ENCODE peak calls at places on chromosomes 4 and X, in nine cellular contexts. One of them, this sample, is unnamed.

GRCh38 chrX:8864151-8864550 is 63.0 kb upstream of the FAM9A start:
- DNase-seq in immature natural killer cell: no peak
- DNase-seq in MCF 10A: no peak
- DNase-seq in activated CD4-positive, alpha-beta T cell treated with anti-CD3 and anti-CD28 coated beads, Interleukin-2, amount 10 ng/mL, durations not matched to agents 7 days and 5 days: no peak
- DNase-seq in GM04504: no peak
- DNase-seq in GM12865: no peak
- DNase-seq in GDM1: no peak
- DNase-seq in stimulated activated naive CD8-positive, alpha-beta T cell treated with anti-CD3 and anti-CD28 coated beads, Interleukin-15, amount 100 ng/mL, for 72 hours: no peak
- DNase-seq in DMS 273 treated with DMSO at 0.1 percent for 48 hours: no peak
- DNase-seq in this sample: peak

GRCh38 chrX:11100281-11101035 is 10.7 kb upstream of the HCCS start:
- DNase-seq in immature natural killer cell: no peak
- DNase-seq in MCF 10A: peak
- DNase-seq in activated CD4-positive, alpha-beta T cell treated with anti-CD3 and anti-CD28 coated beads, Interleukin-2, amount 10 ng/mL, durations not matched to agents 7 days and 5 days: no peak
- DNase-seq in GM04504: peak
- DNase-seq in GM12865: no peak
- DNase-seq in GDM1: no peak
- DNase-seq in stimulated activated naive CD8-positive, alpha-beta T cell treated with anti-CD3 and anti-CD28 coated beads, Interleukin-15, amount 100 ng/mL, for 72 hours: no peak
- DNase-seq in DMS 273 treated with DMSO at 0.1 percent for 48 hours: peak
- DNase-seq in this sample: peak

GRCh38 chr4:109185951-109186350 is 116.5 kb downstream of the COL25A1 start:
- DNase-seq in immature natural killer cell: no peak
- DNase-seq in MCF 10A: no peak
- DNase-seq in activated CD4-positive, alpha-beta T cell treated with anti-CD3 and anti-CD28 coated beads, Interleukin-2, amount 10 ng/mL, durations not matched to agents 7 days and 5 days: no peak
- DNase-seq in GM04504: no peak
- DNase-seq in GM12865: no peak
- DNase-seq in GDM1: no peak
- DNase-seq in stimulated activated naive CD8-positive, alpha-beta T cell treated with anti-CD3 and anti-CD28 coated beads, Interleukin-15, amount 100 ng/mL, for 72 hours: no peak
- DNase-seq in DMS 273 treated with DMSO at 0.1 percent for 48 hours: no peak
- DNase-seq in this sample: no peak

GRCh38 chr4:43251760-43252317 is 359.3 kb downstream of the GRXCR1 start:
- DNase-seq in immature natural killer cell: no peak
- DNase-seq in MCF 10A: peak
- DNase-seq in activated CD4-positive, alpha-beta T cell treated with anti-CD3 and anti-CD28 coated beads, Interleukin-2, amount 10 ng/mL, durations not matched to agents 7 days and 5 days: no peak
- DNase-seq in GM04504: no peak
- DNase-seq in GM12865: peak
- DNase-seq in GDM1: no peak
- DNase-seq in stimulated activated naive CD8-positive, alpha-beta T cell treated with anti-CD3 and anti-CD28 coated beads, Interleukin-15, amount 100 ng/mL, for 72 hours: no peak
- DNase-seq in DMS 273 treated with DMSO at 0.1 percent for 48 hours: no peak
- DNase-seq in this sample: no peak

GRCh38 chr4:34323549-34324325 is 1920.6 kb downstream of the ARAP2 start:
- DNase-seq in immature natural killer cell: no peak
- DNase-seq in MCF 10A: no peak
- DNase-seq in activated CD4-positive, alpha-beta T cell treated with anti-CD3 and anti-CD28 coated beads, Interleukin-2, amount 10 ng/mL, durations not matched to agents 7 days and 5 days: no peak
- DNase-seq in GM04504: no peak
- DNase-seq in GM12865: no peak
- DNase-seq in GDM1: no peak
- DNase-seq in stimulated activated naive CD8-positive, alpha-beta T cell treated with anti-CD3 and anti-CD28 coated beads, Interleukin-15, amount 100 ng/mL, for 72 hours: no peak
- DNase-seq in DMS 273 treated with DMSO at 0.1 percent for 48 hours: no peak
- DNase-seq in this sample: no peak

GRCh38 chr4:114078636-114079035 is 99.2 kb upstream of the ARSJ start:
- DNase-seq in immature natural killer cell: no peak
- DNase-seq in MCF 10A: no peak
- DNase-seq in activated CD4-positive, alpha-beta T cell treated with anti-CD3 and anti-CD28 coated beads, Interleukin-2, amount 10 ng/mL, durations not matched to agents 7 days and 5 days: no peak
- DNase-seq in GM04504: no peak
- DNase-seq in GM12865: no peak
- DNase-seq in GDM1: no peak
- DNase-seq in stimulated activated naive CD8-positive, alpha-beta T cell treated with anti-CD3 and anti-CD28 coated beads, Interleukin-15, amount 100 ng/mL, for 72 hours: no peak
- DNase-seq in DMS 273 treated with DMSO at 0.1 percent for 48 hours: no peak
- DNase-seq in this sample: peak

GRCh38 chrX:18674417-18674787 is 2.5 kb upstream of the RS1 start:
- DNase-seq in immature natural killer cell: no peak
- DNase-seq in MCF 10A: no peak
- DNase-seq in activated CD4-positive, alpha-beta T cell treated with anti-CD3 and anti-CD28 coated beads, Interleukin-2, amount 10 ng/mL, durations not matched to agents 7 days and 5 days: peak
- DNase-seq in GM04504: no peak
- DNase-seq in GM12865: no peak
- DNase-seq in GDM1: no peak
- DNase-seq in stimulated activated naive CD8-positive, alpha-beta T cell treated with anti-CD3 and anti-CD28 coated beads, Interleukin-15, amount 100 ng/mL, for 72 hours: peak
- DNase-seq in DMS 273 treated with DMSO at 0.1 percent for 48 hours: no peak
- DNase-seq in this sample: no peak

GRCh38 chrX:103399744-103400143 is 23.4 kb downstream of the BEX3 start:
- DNase-seq in immature natural killer cell: no peak
- DNase-seq in MCF 10A: peak
- DNase-seq in activated CD4-positive, alpha-beta T cell treated with anti-CD3 and anti-CD28 coated beads, Interleukin-2, amount 10 ng/mL, durations not matched to agents 7 days and 5 days: no peak
- DNase-seq in GM04504: no peak
- DNase-seq in GM12865: no peak
- DNase-seq in GDM1: no peak
- DNase-seq in stimulated activated naive CD8-positive, alpha-beta T cell treated with anti-CD3 and anti-CD28 coated beads, Interleukin-15, amount 100 ng/mL, for 72 hours: no peak
- DNase-seq in DMS 273 treated with DMSO at 0.1 percent for 48 hours: no peak
- DNase-seq in this sample: no peak

GRCh38 chrX:109638158-109638557 is 13.2 kb upstream of the KCNE5 start:
- DNase-seq in immature natural killer cell: no peak
- DNase-seq in MCF 10A: no peak
- DNase-seq in activated CD4-positive, alpha-beta T cell treated with anti-CD3 and anti-CD28 coated beads, Interleukin-2, amount 10 ng/mL, durations not matched to agents 7 days and 5 days: no peak
- DNase-seq in GM04504: no peak
- DNase-seq in GM12865: no peak
- DNase-seq in GDM1: no peak
- DNase-seq in stimulated activated naive CD8-positive, alpha-beta T cell treated with anti-CD3 and anti-CD28 coated beads, Interleukin-15, amount 100 ng/mL, for 72 hours: no peak
- DNase-seq in DMS 273 treated with DMSO at 0.1 percent for 48 hours: no peak
- DNase-seq in this sample: no peak

GRCh38 chr4:120731561-120731960 is 191.0 kb downstream of the PRDM5 start:
- DNase-seq in immature natural killer cell: no peak
- DNase-seq in MCF 10A: no peak
- DNase-seq in activated CD4-positive, alpha-beta T cell treated with anti-CD3 and anti-CD28 coated beads, Interleukin-2, amount 10 ng/mL, durations not matched to agents 7 days and 5 days: no peak
- DNase-seq in GM04504: peak
- DNase-seq in GM12865: no peak
- DNase-seq in GDM1: no peak
- DNase-seq in stimulated activated naive CD8-positive, alpha-beta T cell treated with anti-CD3 and anti-CD28 coated beads, Interleukin-15, amount 100 ng/mL, for 72 hours: no peak
- DNase-seq in DMS 273 treated with DMSO at 0.1 percent for 48 hours: no peak
- DNase-seq in this sample: no peak

GRCh38 chr4:75514949-75515612 is 808 bp downstream of the THAP6 start:
- DNase-seq in immature natural killer cell: peak
- DNase-seq in MCF 10A: peak
- DNase-seq in activated CD4-positive, alpha-beta T cell treated with anti-CD3 and anti-CD28 coated beads, Interleukin-2, amount 10 ng/mL, durations not matched to agents 7 days and 5 days: peak
- DNase-seq in GM04504: no peak
- DNase-seq in GM12865: peak
- DNase-seq in GDM1: no peak
- DNase-seq in stimulated activated naive CD8-positive, alpha-beta T cell treated with anti-CD3 and anti-CD28 coated beads, Interleukin-15, amount 100 ng/mL, for 72 hours: no peak
- DNase-seq in DMS 273 treated with DMSO at 0.1 percent for 48 hours: no peak
- DNase-seq in this sample: no peak

GRCh38 chr4:174156239-174156826 is 127.1 kb downstream of the FBXO8 start:
- DNase-seq in immature natural killer cell: no peak
- DNase-seq in MCF 10A: peak
- DNase-seq in activated CD4-positive, alpha-beta T cell treated with anti-CD3 and anti-CD28 coated beads, Interleukin-2, amount 10 ng/mL, durations not matched to agents 7 days and 5 days: no peak
- DNase-seq in GM04504: peak
- DNase-seq in GM12865: peak
- DNase-seq in GDM1: peak
- DNase-seq in stimulated activated naive CD8-positive, alpha-beta T cell treated with anti-CD3 and anti-CD28 coated beads, Interleukin-15, amount 100 ng/mL, for 72 hours: no peak
- DNase-seq in DMS 273 treated with DMSO at 0.1 percent for 48 hours: no peak
- DNase-seq in this sample: peak

GRCh38 chr4:48902266-48902665 is 4.3 kb downstream of the OCIAD2 start:
- DNase-seq in immature natural killer cell: no peak
- DNase-seq in MCF 10A: peak
- DNase-seq in activated CD4-positive, alpha-beta T cell treated with anti-CD3 and anti-CD28 coated beads, Interleukin-2, amount 10 ng/mL, durations not matched to agents 7 days and 5 days: no peak
- DNase-seq in GM04504: no peak
- DNase-seq in GM12865: no peak
- DNase-seq in GDM1: no peak
- DNase-seq in stimulated activated naive CD8-positive, alpha-beta T cell treated with anti-CD3 and anti-CD28 coated beads, Interleukin-15, amount 100 ng/mL, for 72 hours: no peak
- DNase-seq in DMS 273 treated with DMSO at 0.1 percent for 48 hours: peak
- DNase-seq in this sample: no peak

GRCh38 chr4:23476514-23477090 is 413.2 kb downstream of the PPARGC1A start:
- DNase-seq in immature natural killer cell: no peak
- DNase-seq in MCF 10A: no peak
- DNase-seq in activated CD4-positive, alpha-beta T cell treated with anti-CD3 and anti-CD28 coated beads, Interleukin-2, amount 10 ng/mL, durations not matched to agents 7 days and 5 days: no peak
- DNase-seq in GM04504: no peak
- DNase-seq in GM12865: no peak
- DNase-seq in GDM1: no peak
- DNase-seq in stimulated activated naive CD8-positive, alpha-beta T cell treated with anti-CD3 and anti-CD28 coated beads, Interleukin-15, amount 100 ng/mL, for 72 hours: no peak
- DNase-seq in DMS 273 treated with DMSO at 0.1 percent for 48 hours: no peak
- DNase-seq in this sample: no peak

GRCh38 chrX:18887177-18887820 is 96.6 kb downstream of the PHKA2 start:
- DNase-seq in immature natural killer cell: no peak
- DNase-seq in MCF 10A: no peak
- DNase-seq in activated CD4-positive, alpha-beta T cell treated with anti-CD3 and anti-CD28 coated beads, Interleukin-2, amount 10 ng/mL, durations not matched to agents 7 days and 5 days: no peak
- DNase-seq in GM04504: no peak
- DNase-seq in GM12865: no peak
- DNase-seq in GDM1: no peak
- DNase-seq in stimulated activated naive CD8-positive, alpha-beta T cell treated with anti-CD3 and anti-CD28 coated beads, Interleukin-15, amount 100 ng/mL, for 72 hours: no peak
- DNase-seq in DMS 273 treated with DMSO at 0.1 percent for 48 hours: no peak
- DNase-seq in this sample: no peak

GRCh38 chr4:137651128-137651527 is 118.8 kb upstream of the PCDH18 start:
- DNase-seq in immature natural killer cell: no peak
- DNase-seq in MCF 10A: no peak
- DNase-seq in activated CD4-positive, alpha-beta T cell treated with anti-CD3 and anti-CD28 coated beads, Interleukin-2, amount 10 ng/mL, durations not matched to agents 7 days and 5 days: no peak
- DNase-seq in GM04504: no peak
- DNase-seq in GM12865: no peak
- DNase-seq in GDM1: no peak
- DNase-seq in stimulated activated naive CD8-positive, alpha-beta T cell treated with anti-CD3 and anti-CD28 coated beads, Interleukin-15, amount 100 ng/mL, for 72 hours: no peak
- DNase-seq in DMS 273 treated with DMSO at 0.1 percent for 48 hours: no peak
- DNase-seq in this sample: no peak

GRCh38 chr4:40471923-40472322 is 136.8 kb downstream of the CHRNA9 start:
- DNase-seq in immature natural killer cell: no peak
- DNase-seq in MCF 10A: no peak
- DNase-seq in activated CD4-positive, alpha-beta T cell treated with anti-CD3 and anti-CD28 coated beads, Interleukin-2, amount 10 ng/mL, durations not matched to agents 7 days and 5 days: no peak
- DNase-seq in GM04504: no peak
- DNase-seq in GM12865: no peak
- DNase-seq in GDM1: no peak
- DNase-seq in stimulated activated naive CD8-positive, alpha-beta T cell treated with anti-CD3 and anti-CD28 coated beads, Interleukin-15, amount 100 ng/mL, for 72 hours: no peak
- DNase-seq in DMS 273 treated with DMSO at 0.1 percent for 48 hours: no peak
- DNase-seq in this sample: no peak

GRCh38 chrX:37287741-37288424 is 61.3 kb upstream of the PRRG1 start:
- DNase-seq in immature natural killer cell: no peak
- DNase-seq in MCF 10A: peak
- DNase-seq in activated CD4-positive, alpha-beta T cell treated with anti-CD3 and anti-CD28 coated beads, Interleukin-2, amount 10 ng/mL, durations not matched to agents 7 days and 5 days: no peak
- DNase-seq in GM04504: no peak
- DNase-seq in GM12865: no peak
- DNase-seq in GDM1: no peak
- DNase-seq in stimulated activated naive CD8-positive, alpha-beta T cell treated with anti-CD3 and anti-CD28 coated beads, Interleukin-15, amount 100 ng/mL, for 72 hours: no peak
- DNase-seq in DMS 273 treated with DMSO at 0.1 percent for 48 hours: no peak
- DNase-seq in this sample: no peak

GRCh38 chrX:24150051-24150790 is 692 bp downstream of the ZFX start:
- DNase-seq in immature natural killer cell: peak
- DNase-seq in MCF 10A: peak
- DNase-seq in activated CD4-positive, alpha-beta T cell treated with anti-CD3 and anti-CD28 coated beads, Interleukin-2, amount 10 ng/mL, durations not matched to agents 7 days and 5 days: peak
- DNase-seq in GM04504: peak
- DNase-seq in GM12865: peak
- DNase-seq in GDM1: peak
- DNase-seq in stimulated activated naive CD8-positive, alpha-beta T cell treated with anti-CD3 and anti-CD28 coated beads, Interleukin-15, amount 100 ng/mL, for 72 hours: peak
- DNase-seq in DMS 273 treated with DMSO at 0.1 percent for 48 hours: peak
- DNase-seq in this sample: peak

GRCh38 chr4:187046471-187046870 is 322.8 kb upstream of the FAT1 start:
- DNase-seq in immature natural killer cell: no peak
- DNase-seq in MCF 10A: no peak
- DNase-seq in activated CD4-positive, alpha-beta T cell treated with anti-CD3 and anti-CD28 coated beads, Interleukin-2, amount 10 ng/mL, durations not matched to agents 7 days and 5 days: no peak
- DNase-seq in GM04504: no peak
- DNase-seq in GM12865: no peak
- DNase-seq in GDM1: no peak
- DNase-seq in stimulated activated naive CD8-positive, alpha-beta T cell treated with anti-CD3 and anti-CD28 coated beads, Interleukin-15, amount 100 ng/mL, for 72 hours: no peak
- DNase-seq in DMS 273 treated with DMSO at 0.1 percent for 48 hours: no peak
- DNase-seq in this sample: no peak

This sample was measured in lung microvascular endothelial cell.